ENCODE peak calls at places on chromosomes 11 and 22, in six cellular contexts. One of them, this sample, is unnamed.

GRCh38 chr11:2426826-2427521 is 17.3 kb downstream of the TRPM5 start:
- DNase-seq in GM19239: no peak
- DNase-seq in H9: no peak
- DNase-seq in prostate gland: no peak
- DNase-seq in stimulated activated CD4-positive, alpha-beta T cell treated with anti-CD3 and anti-CD28 coated beads, Interleukin-1b, Interleukin-23, amount 100 ng/mL, for 24 hours: no peak
- DNase-seq in NCI-H460: no peak
- DNase-seq in this sample: no peak

GRCh38 chr22:39947488-39948216 is 12.5 kb upstream of the TMA7B start:
- DNase-seq in GM19239: no peak
- DNase-seq in H9: no peak
- DNase-seq in prostate gland: no peak
- DNase-seq in stimulated activated CD4-positive, alpha-beta T cell treated with anti-CD3 and anti-CD28 coated beads, Interleukin-1b, Interleukin-23, amount 100 ng/mL, for 24 hours: no peak
- DNase-seq in NCI-H460: no peak
- DNase-seq in this sample: no peak

GRCh38 chr11:134714021-134714656 is 302.1 kb upstream of the B3GAT1 start:
- DNase-seq in GM19239: no peak
- DNase-seq in H9: no peak
- DNase-seq in prostate gland: no peak
- DNase-seq in stimulated activated CD4-positive, alpha-beta T cell treated with anti-CD3 and anti-CD28 coated beads, Interleukin-1b, Interleukin-23, amount 100 ng/mL, for 24 hours: no peak
- DNase-seq in NCI-H460: no peak
- DNase-seq in this sample: no peak

GRCh38 chr11:106827687-106828086 is 190.6 kb downstream of the GUCY1A2 start:
- DNase-seq in GM19239: no peak
- DNase-seq in H9: no peak
- DNase-seq in prostate gland: no peak
- DNase-seq in stimulated activated CD4-positive, alpha-beta T cell treated with anti-CD3 and anti-CD28 coated beads, Interleukin-1b, Interleukin-23, amount 100 ng/mL, for 24 hours: no peak
- DNase-seq in NCI-H460: no peak
- DNase-seq in this sample: no peak

GRCh38 chr22:46251266-46251665 is 1.2 kb upstream of the CDPF1 start:
- DNase-seq in GM19239: no peak
- DNase-seq in H9: no peak
- DNase-seq in prostate gland: no peak
- DNase-seq in stimulated activated CD4-positive, alpha-beta T cell treated with anti-CD3 and anti-CD28 coated beads, Interleukin-1b, Interleukin-23, amount 100 ng/mL, for 24 hours: no peak
- DNase-seq in NCI-H460: no peak
- DNase-seq in this sample: no peak

GRCh38 chr11:17257200-17257599 is 19.3 kb upstream of the NUCB2 start:
- DNase-seq in GM19239: no peak
- DNase-seq in H9: no peak
- DNase-seq in prostate gland: no peak
- DNase-seq in stimulated activated CD4-positive, alpha-beta T cell treated with anti-CD3 and anti-CD28 coated beads, Interleukin-1b, Interleukin-23, amount 100 ng/mL, for 24 hours: no peak
- DNase-seq in NCI-H460: no peak
- DNase-seq in this sample: no peak

GRCh38 chr11:32438883-32439487 is 3.6 kb upstream of the WT1 start:
- DNase-seq in GM19239: no peak
- DNase-seq in H9: no peak
- DNase-seq in prostate gland: no peak
- DNase-seq in stimulated activated CD4-positive, alpha-beta T cell treated with anti-CD3 and anti-CD28 coated beads, Interleukin-1b, Interleukin-23, amount 100 ng/mL, for 24 hours: no peak
- DNase-seq in NCI-H460: no peak
- DNase-seq in this sample: no peak

GRCh38 chr22:42932857-42933782 is 76.0 kb upstream of the ARFGAP3 start:
- DNase-seq in GM19239: no peak
- DNase-seq in H9: no peak
- DNase-seq in prostate gland: no peak
- DNase-seq in stimulated activated CD4-positive, alpha-beta T cell treated with anti-CD3 and anti-CD28 coated beads, Interleukin-1b, Interleukin-23, amount 100 ng/mL, for 24 hours: no peak
- DNase-seq in NCI-H460: no peak
- DNase-seq in this sample: peak; percentile 37

GRCh38 chr11:101466352-101466751 is 117.5 kb downstream of the TRPC6 start:
- DNase-seq in GM19239: no peak
- DNase-seq in H9: peak; percentile 40
- DNase-seq in prostate gland: no peak
- DNase-seq in stimulated activated CD4-positive, alpha-beta T cell treated with anti-CD3 and anti-CD28 coated beads, Interleukin-1b, Interleukin-23, amount 100 ng/mL, for 24 hours: no peak
- DNase-seq in NCI-H460: no peak
- DNase-seq in this sample: no peak

GRCh38 chr22:20033045-20033706 is 12.3 kb downstream of the TANGO2 start:
- DNase-seq in GM19239: no peak
- DNase-seq in H9: no peak
- DNase-seq in prostate gland: no peak
- DNase-seq in stimulated activated CD4-positive, alpha-beta T cell treated with anti-CD3 and anti-CD28 coated beads, Interleukin-1b, Interleukin-23, amount 100 ng/mL, for 24 hours: no peak
- DNase-seq in NCI-H460: no peak
- DNase-seq in this sample: no peak

GRCh38 chr22:23100124-23100801 is 29.9 kb downstream of the GNAZ start:
- DNase-seq in GM19239: no peak
- DNase-seq in H9: no peak
- DNase-seq in prostate gland: no peak
- DNase-seq in stimulated activated CD4-positive, alpha-beta T cell treated with anti-CD3 and anti-CD28 coated beads, Interleukin-1b, Interleukin-23, amount 100 ng/mL, for 24 hours: no peak
- DNase-seq in NCI-H460: no peak
- DNase-seq in this sample: no peak

GRCh38 chr11:72624496-72625201 is 49.6 kb downstream of the PDE2A start:
- DNase-seq in GM19239: no peak
- DNase-seq in H9: no peak
- DNase-seq in prostate gland: no peak
- DNase-seq in stimulated activated CD4-positive, alpha-beta T cell treated with anti-CD3 and anti-CD28 coated beads, Interleukin-1b, Interleukin-23, amount 100 ng/mL, for 24 hours: no peak
- DNase-seq in NCI-H460: no peak
- DNase-seq in this sample: no peak

This sample was measured in tibial nerve.